ENCODE peak calls at places on chromosomes 7 and 10, in six cellular contexts. W is tibial nerve, P is A549, C is ovary, S is suprapubic skin, D is K562. H is an unnamed sample. For H3K4me1, the result is how much of the 10 kb centered on the place peaks cover.

GRCh38 chr10:78312197-78313046 is 278.8 kb downstream of the RPS24 start:
- DNase-seq in W (no peak), P (no peak), C (no peak), S (no peak), D (no peak), H (peak)

GRCh38 chr10:113047151-113047550 is 97.1 kb downstream of the TCF7L2 start:
- DNase-seq in W (no peak), P (no peak), C (no peak), S (no peak), D (no peak), H (peak)

GRCh38 chr7:90211391-90212148 is at the start of gene STEAP2:
- DNase-seq in W (peak), P (peak), C (peak), S (peak), D (peak), H (peak)

GRCh38 chr7:151342102-151342646 is 562 bp downstream of the NUB1 start:
- DNase-seq in W (no peak), P (no peak), C (no peak), S (no peak), D (no peak), H (no peak)

GRCh38 chr10:119602241-119603095 is 5.7 kb upstream of the TIAL1 start:
- DNase-seq in W (no peak), P (peak), C (no peak), S (no peak), D (peak), H (no peak)

GRCh38 chr7:50502947-50503346 is 52.8 kb upstream of the FIGNL1 start:
- DNase-seq in W (no peak), P (no peak), C (no peak), S (no peak), D (no peak), H (peak)

GRCh38 chr10:75099952-75100763 is 11.3 kb upstream of the SAMD8 start:
- DNase-seq in W (peak), P (peak), C (peak), S (peak), D (peak), H (peak)

GRCh38 chr7:15687645-15688025 is 1.2 kb upstream of the MEOX2 start:
- DNase-seq in W (peak), P (no peak), C (no peak), S (peak), D (no peak), H (no peak)

GRCh38 chr10:114698271-114699185 is 40.5 kb upstream of the ABLIM1 start:
- DNase-seq in W (no peak), P (no peak), C (no peak), S (no peak), D (no peak), H (no peak)

GRCh38 chr7:18356195-18356645 is 139.3 kb upstream of the HDAC9 start:
- DNase-seq in W (no peak), P (peak), C (no peak), S (no peak), D (peak), H (no peak)

GRCh38 chr10:98339790-98340189 is 71.8 kb upstream of the LOXL4 start:
- DNase-seq in W (no peak), P (no peak), C (no peak), S (no peak), D (no peak), H (no peak)

GRCh38 chr7:113892818-113893217 is 26.0 kb downstream of the PPP1R3A start:
- DNase-seq in W (no peak), P (no peak), C (no peak), S (no peak), D (no peak), H (no peak)

GRCh38 chr7:18401757-18402156 is 93.8 kb upstream of the HDAC9 start:
- DNase-seq in W (no peak), P (no peak), C (no peak), S (no peak), D (no peak), H (no peak)

GRCh38 chr10:86344281-86344680 is 22.3 kb downstream of the GRID1 start:
- DNase-seq in W (no peak), P (no peak), C (peak), S (peak), D (no peak), H (peak)

GRCh38 chr7:16747095-16747494 is 6.5 kb upstream of the TSPAN13 start:
- DNase-seq in W (no peak), P (no peak), C (no peak), S (no peak), D (no peak), H (no peak)

GRCh38 chr10:132904169-132904813 is 38.1 kb downstream of the CFAP46 start:
- DNase-seq in W (no peak), P (peak), C (peak), S (no peak), D (peak), H (peak)
- TF ChIP-seq EP300 in W (no peak), P (no peak), C (no peak), S (no peak), D (no peak), H (no peak)

DNA sequence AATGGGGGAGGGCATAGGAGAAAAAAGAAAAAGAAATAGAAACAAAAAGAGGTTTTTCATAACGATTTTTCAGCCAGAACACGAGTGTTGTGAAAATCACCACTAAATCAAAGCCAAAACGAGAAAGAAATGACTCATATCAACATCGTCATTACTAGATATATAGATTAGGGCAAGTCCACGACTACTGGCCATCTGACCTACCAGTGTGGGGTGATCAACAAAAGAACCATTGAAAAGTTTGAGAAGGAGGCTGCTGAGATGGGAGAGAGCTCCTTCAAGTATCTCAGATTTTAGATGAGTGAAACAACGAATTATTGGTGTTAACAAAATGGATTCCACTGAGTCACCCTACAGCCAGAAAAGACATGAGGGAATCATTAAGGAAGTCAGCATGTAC is 33.5 kb upstream of the ABCB5 start:
- DNase-seq in W (no peak), P (no peak), C (no peak), S (no peak), D (no peak), H (no peak)
- H3K4me1 ChIP-seq in W (under half), P (under half), C (under half), S (under half), D (under half), H (under half)

GRCh38 chr10:47447209-47447608 is 36.7 kb downstream of the ANXA8 start:
- DNase-seq in W (no peak), P (no peak), C (no peak), S (no peak), D (peak), H (no peak)
- TF ChIP-seq EP300 in W (no peak), P (no peak), C (no peak), S (no peak), D (no peak), H (no peak)

DNA sequence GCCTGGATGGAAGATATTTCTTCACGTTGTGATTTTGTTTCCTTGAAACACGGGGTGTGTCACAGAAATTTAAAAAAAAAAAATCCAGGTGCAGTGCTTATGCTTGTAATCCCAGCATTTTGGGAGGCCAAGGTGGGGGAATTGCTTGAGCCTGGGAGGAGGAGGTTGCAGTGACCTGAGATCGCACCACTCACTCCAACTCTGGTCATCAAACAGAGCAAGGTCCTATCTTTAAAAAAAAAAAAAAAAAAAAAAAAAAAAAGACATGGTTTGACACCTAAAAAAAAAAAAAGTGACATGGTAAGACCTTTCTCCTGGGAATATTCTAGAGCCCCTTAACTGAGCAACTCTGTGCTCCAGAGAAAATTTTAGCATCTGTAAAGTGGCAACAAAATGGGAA is 9.0 kb upstream of the LRRC4 start:
- DNase-seq in W (no peak), P (no peak), C (no peak), S (no peak), D (no peak), H (no peak)
- H3K4me1 ChIP-seq in W (under half), P (under half), C (under half), S (under half), D (under half), H (under half)

DNA sequence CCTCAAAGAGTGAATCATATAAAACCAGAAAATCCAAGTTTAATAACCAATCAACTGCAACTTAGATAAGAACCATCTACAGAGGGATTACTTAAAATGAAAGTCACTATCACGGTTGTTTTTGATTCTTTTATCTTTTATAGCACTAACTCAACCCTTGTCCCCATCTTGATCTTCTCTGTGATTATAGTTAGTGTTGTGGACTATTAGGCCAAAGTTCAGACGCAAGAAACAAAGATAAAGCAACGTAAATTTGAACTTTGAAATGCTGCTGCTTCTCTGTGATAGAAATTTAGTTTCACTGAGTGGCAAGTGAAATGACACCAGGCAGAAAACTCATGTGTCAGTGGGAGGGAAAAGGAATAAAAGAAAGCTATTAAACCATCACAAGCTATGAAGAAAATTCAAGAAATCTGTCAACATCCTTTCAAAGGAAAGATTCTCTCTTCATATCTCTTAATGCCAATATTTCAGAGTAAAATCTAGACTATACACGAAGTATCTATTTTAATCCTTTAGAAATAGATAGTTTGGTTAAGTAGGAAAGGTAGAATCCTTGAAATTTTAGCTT is 71.8 kb upstream of the MALRD1 start:
- DNase-seq in W (no peak), P (no peak), C (no peak), S (no peak), D (no peak), H (no peak)
- TF ChIP-seq EP300 in W (no peak), P (no peak), C (no peak), S (no peak), D (no peak), H (no peak)

DNA sequence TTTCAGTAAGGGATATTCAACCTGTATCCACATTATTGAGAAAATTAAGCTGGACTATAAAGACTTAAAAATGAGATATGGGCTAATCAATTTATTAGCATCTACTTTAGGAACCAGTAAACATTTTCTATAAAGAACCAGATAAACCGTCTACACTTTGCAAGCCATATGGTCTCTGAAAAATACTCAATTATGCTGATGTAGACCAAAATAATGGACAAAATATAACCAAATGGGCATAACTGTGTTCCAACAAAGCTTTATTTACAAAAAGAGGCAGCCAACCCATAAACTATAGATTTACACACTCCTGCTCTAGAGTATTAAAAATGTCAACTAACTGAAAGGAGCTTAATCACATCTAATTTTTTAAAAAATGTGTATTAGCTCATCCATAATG is 42.3 kb downstream of the TNPO3 start:
- DNase-seq in W (no peak), P (no peak), C (no peak), S (no peak), D (no peak), H (no peak)
- H3K4me1 ChIP-seq in W (under half), P (under half), C (under half), S (under half), D (under half), H (under half)

DNA sequence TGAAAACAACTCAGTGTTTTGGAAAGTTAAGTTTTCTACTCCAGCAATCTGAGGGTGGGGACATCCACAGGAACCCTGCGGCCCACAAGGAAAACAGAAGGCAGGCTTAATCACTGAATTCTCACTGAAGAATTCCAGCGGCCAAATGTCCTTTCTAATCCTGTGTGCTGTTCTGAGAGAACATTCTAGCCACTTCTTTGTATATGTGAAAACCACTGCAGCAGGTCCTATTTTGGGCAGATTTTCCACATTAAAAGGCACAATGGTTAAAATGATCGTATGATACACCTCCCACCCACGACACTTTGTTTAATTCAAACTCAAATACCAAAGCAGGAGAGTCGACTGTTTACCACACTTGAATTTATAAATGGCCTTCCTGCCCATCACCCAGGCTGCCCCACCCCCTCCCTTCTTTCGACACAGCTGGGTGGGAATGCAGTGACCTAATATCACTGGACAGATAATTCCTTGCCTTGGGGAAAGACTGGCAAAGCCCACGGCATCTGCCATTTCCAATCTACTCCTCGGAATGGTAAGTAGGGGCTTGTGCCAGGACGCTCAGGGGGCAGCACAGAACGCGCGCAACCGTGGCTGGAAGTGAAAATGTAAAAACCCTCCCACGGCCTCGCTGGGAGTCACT is 67.0 kb downstream of the CTBP2 start:
- DNase-seq in W (peak), P (no peak), C (peak), S (no peak), D (no peak), H (peak)
- TF ChIP-seq EP300 in W (peak), P (no peak), C (no peak), S (peak), D (no peak), H (no peak)

H was measured in sigmoid colon.